ENCODE peak calls at places on chromosomes 13 and 19, in ten cellular contexts. A is hepatic stellate cell; J is hypothalamus; W is fibroblast of pulmonary artery; Q is NT2/D1; K is stimulated activated CD8-positive, alpha-beta memory T cell treated with anti-CD3 and anti-CD28 coated beads, Interleukin-15, amount 100 ng/mL, for 1 hour; Z is anterior cingulate cortex; R is stomach; I is pulmonary artery endothelial cell; M is activated gamma-delta T cell treated with Interleukin-2 at 50 U/mL for 16 hours. C is an unnamed sample.

GRCh38 chr19:39951686-39952085 is 17.3 kb upstream of the FCGBP start:
- DNase-seq in A (no peak), J (no peak), W (peak), Q (no peak), K (no peak), Z (no peak), R (peak), I (no peak), M (no peak), C (no peak)

GRCh38 chr13:112103971-112104872 is 37.3 kb downstream of the SOX1 start:
- DNase-seq in A (no peak), J (peak), W (no peak), Q (peak), K (no peak), Z (peak), R (no peak), I (no peak), M (no peak), C (no peak)

GRCh38 chr13:110387451-110388140 is 80.5 kb downstream of the COL4A2 start:
- DNase-seq in A (peak), J (no peak), W (peak), Q (no peak), K (no peak), Z (no peak), R (no peak), I (no peak), M (no peak), C (no peak)

GRCh38 chr19:33464733-33465115 is 56.9 kb downstream of the PEPD start:
- DNase-seq in A (no peak), J (no peak), W (no peak), Q (no peak), K (no peak), Z (no peak), R (no peak), I (no peak), M (no peak), C (no peak)

GRCh38 chr13:98507060-98507797 is 69.7 kb downstream of the STK24 start:
- DNase-seq in A (no peak), J (no peak), W (peak), Q (peak), K (no peak), Z (peak), R (peak), I (peak), M (no peak), C (peak)

GRCh38 chr13:38348890-38349289 is 761 bp upstream of the UFM1 start:
- DNase-seq in A (peak), J (no peak), W (peak), Q (no peak), K (no peak), Z (no peak), R (no peak), I (no peak), M (no peak), C (no peak)

GRCh38 chr13:87274209-87274819 is 396.9 kb upstream of the SLITRK5 start:
- DNase-seq in A (no peak), J (no peak), W (peak), Q (peak), K (no peak), Z (no peak), R (no peak), I (no peak), M (no peak), C (peak)

GRCh38 chr19:34319785-34320184 is 45.2 kb upstream of the GPI start:
- DNase-seq in A (no peak), J (no peak), W (no peak), Q (no peak), K (no peak), Z (no peak), R (no peak), I (peak), M (no peak), C (no peak)

GRCh38 chr19:17026041-17026658 is 460 bp downstream of the CPAMD8 start:
- DNase-seq in A (no peak), J (no peak), W (no peak), Q (no peak), K (no peak), Z (no peak), R (no peak), I (no peak), M (peak), C (no peak)

GRCh38 chr19:33413426-33413725 is 39.9 kb downstream of the CEBPG start:
- DNase-seq in A (no peak), J (no peak), W (no peak), Q (no peak), K (no peak), Z (no peak), R (no peak), I (no peak), M (no peak), C (no peak)

GRCh38 chr13:40789275-40790231 is at the start of gene SLC25A15:
- DNase-seq in A (peak), J (peak), W (peak), Q (peak), K (peak), Z (peak), R (peak), I (peak), M (peak), C (peak)

GRCh38 chr19:10625003-10625761 is at the start of gene SLC44A2:
- DNase-seq in A (peak), J (peak), W (peak), Q (no peak), K (no peak), Z (peak), R (peak), I (no peak), M (no peak), C (peak)

GRCh38 chr19:29265436-29265835 is 52.5 kb upstream of the UQCRFS1 start:
- DNase-seq in A (no peak), J (no peak), W (no peak), Q (no peak), K (no peak), Z (no peak), R (no peak), I (no peak), M (no peak), C (no peak)

GRCh38 chr19:50537769-50538230 is 24.1 kb upstream of the ASPDH start:
- DNase-seq in A (peak), J (peak), W (peak), Q (peak), K (peak), Z (peak), R (peak), I (peak), M (peak), C (peak)

GRCh38 chr19:16034958-16035560 is 41.2 kb upstream of the TPM4 start:
- DNase-seq in A (no peak), J (no peak), W (no peak), Q (no peak), K (no peak), Z (no peak), R (no peak), I (no peak), M (no peak), C (no peak)

GRCh38 chr19:46630806-46631205 is 5.2 kb downstream of the GNG8 start:
- DNase-seq in A (no peak), J (no peak), W (no peak), Q (no peak), K (no peak), Z (no peak), R (no peak), I (no peak), M (no peak), C (no peak)